ENCODE peak calls at places on chromosomes 16 and 17, in five cellular contexts. One of them, this sample, is unnamed.

GRCh38 chr17:56893503-56893902 is 20.3 kb downstream of the TRIM25 start:
- DNase-seq in lower lobe of right lung: no peak
- DNase-seq in kidney: no peak
- DNase-seq in IMR-90: no peak
- DNase-seq in psoas muscle: no peak
- DNase-seq in this sample: no peak

GRCh38 chr16:25110392-25110947 is 1.1 kb upstream of the LCMT1 start:
- DNase-seq in psoas muscle: no peak
- DNase-seq in kidney: no peak
- DNase-seq in lower lobe of right lung: no peak
- DNase-seq in IMR-90: no peak
- DNase-seq in this sample: no peak

GRCh38 chr16:86761117-86761971 is 183.0 kb downstream of the FOXL1 start:
- DNase-seq in psoas muscle: peak
- DNase-seq in lower lobe of right lung: no peak
- DNase-seq in kidney: no peak
- DNase-seq in IMR-90: peak
- DNase-seq in this sample: peak

GRCh38 chr17:67281053-67281452 is 36.1 kb upstream of the HELZ start:
- DNase-seq in kidney: peak
- DNase-seq in psoas muscle: no peak
- DNase-seq in IMR-90: no peak
- DNase-seq in lower lobe of right lung: no peak
- DNase-seq in this sample: no peak

GRCh38 chr16:66905633-66906539 is 12.8 kb downstream of the CDH16 start:
- DNase-seq in lower lobe of right lung: no peak
- DNase-seq in kidney: peak
- DNase-seq in IMR-90: no peak
- DNase-seq in psoas muscle: no peak
- DNase-seq in this sample: peak

GRCh38 chr17:46036491-46036890 is 37.4 kb downstream of the STH start:
- DNase-seq in IMR-90: no peak
- DNase-seq in kidney: no peak
- DNase-seq in psoas muscle: no peak
- DNase-seq in lower lobe of right lung: no peak
- DNase-seq in this sample: no peak

GRCh38 chr17:72976971-72977767 is 115.3 kb downstream of the SLC39A11 start:
- DNase-seq in IMR-90: peak
- DNase-seq in lower lobe of right lung: no peak
- DNase-seq in kidney: no peak
- DNase-seq in psoas muscle: peak
- DNase-seq in this sample: peak

GRCh38 chr16:22267764-22268163 is 29.4 kb upstream of the POLR3E start:
- DNase-seq in IMR-90: no peak
- DNase-seq in lower lobe of right lung: no peak
- DNase-seq in psoas muscle: peak
- DNase-seq in kidney: peak
- DNase-seq in this sample: no peak

GRCh38 chr16:48556913-48557351 is 53.0 kb downstream of the N4BP1 start:
- DNase-seq in IMR-90: peak
- DNase-seq in lower lobe of right lung: no peak
- DNase-seq in kidney: no peak
- DNase-seq in psoas muscle: no peak
- DNase-seq in this sample: peak

GRCh38 chr16:58339452-58339938 is 44.7 kb upstream of the PRSS54 start:
- DNase-seq in kidney: no peak
- DNase-seq in lower lobe of right lung: no peak
- DNase-seq in psoas muscle: no peak
- DNase-seq in IMR-90: no peak
- DNase-seq in this sample: peak

GRCh38 chr17:35749560-35750412 is 3.3 kb downstream of the GAS2L2 start:
- DNase-seq in lower lobe of right lung: no peak
- DNase-seq in kidney: no peak
- DNase-seq in IMR-90: peak
- DNase-seq in psoas muscle: no peak
- DNase-seq in this sample: peak

GRCh38 chr16:49637933-49638695 is 217.8 kb downstream of the ZNF423 start:
- DNase-seq in psoas muscle: peak
- DNase-seq in IMR-90: no peak
- DNase-seq in kidney: no peak
- DNase-seq in lower lobe of right lung: no peak
- DNase-seq in this sample: peak

GRCh38 chr17:72590382-72590781 is 469.6 kb downstream of the SOX9 start:
- DNase-seq in kidney: no peak
- DNase-seq in IMR-90: peak
- DNase-seq in lower lobe of right lung: no peak
- DNase-seq in psoas muscle: no peak
- DNase-seq in this sample: peak

GRCh38 chr17:64459284-64459747 is 10.4 kb downstream of the MILR1 start:
- DNase-seq in psoas muscle: no peak
- DNase-seq in IMR-90: peak
- DNase-seq in lower lobe of right lung: no peak
- DNase-seq in kidney: no peak
- DNase-seq in this sample: peak

GRCh38 chr16:81014672-81015071 is 7.7 kb downstream of the CENPN start:
- DNase-seq in kidney: no peak
- DNase-seq in IMR-90: no peak
- DNase-seq in psoas muscle: no peak
- DNase-seq in lower lobe of right lung: no peak
- DNase-seq in this sample: no peak

GRCh38 chr16:68782198-68783174 is 45.4 kb downstream of the CDH1 start:
- DNase-seq in kidney: no peak
- DNase-seq in psoas muscle: no peak
- DNase-seq in IMR-90: no peak
- DNase-seq in lower lobe of right lung: no peak
- DNase-seq in this sample: no peak

GRCh38 chr16:59733321-59733720 is 999.2 kb upstream of the GOT2 start:
- DNase-seq in psoas muscle: no peak
- DNase-seq in IMR-90: no peak
- DNase-seq in kidney: no peak
- DNase-seq in lower lobe of right lung: no peak
- DNase-seq in this sample: no peak

GRCh38 chr17:66952681-66953638 is 11.5 kb upstream of the CACNG4 start:
- DNase-seq in lower lobe of right lung: no peak
- DNase-seq in kidney: no peak
- DNase-seq in psoas muscle: no peak
- DNase-seq in IMR-90: no peak
- DNase-seq in this sample: no peak

GRCh38 chr16:70800798-70801480 is at the start of gene VAC14:
- DNase-seq in lower lobe of right lung: peak
- DNase-seq in IMR-90: peak
- DNase-seq in kidney: peak
- DNase-seq in psoas muscle: peak
- DNase-seq in this sample: peak

GRCh38 chr17:74442670-74443515 is 11.0 kb downstream of the GPRC5C start:
- DNase-seq in psoas muscle: peak
- DNase-seq in IMR-90: no peak
- DNase-seq in lower lobe of right lung: peak
- DNase-seq in kidney: peak
- DNase-seq in this sample: peak

GRCh38 chr16:54939537-54940278 is 9.0 kb downstream of the IRX5 start:
- DNase-seq in lower lobe of right lung: peak
- DNase-seq in IMR-90: no peak
- DNase-seq in kidney: peak
- DNase-seq in psoas muscle: no peak
- DNase-seq in this sample: no peak

GRCh38 chr16:1494129-1494640 is 1.0 kb downstream of the TELO2 start:
- DNase-seq in IMR-90: peak
- DNase-seq in lower lobe of right lung: peak
- DNase-seq in kidney: peak
- DNase-seq in psoas muscle: peak
- DNase-seq in this sample: peak

GRCh38 chr16:35862242-35862641 is 2402.8 kb downstream of the TP53TG3F start:
- DNase-seq in psoas muscle: no peak
- DNase-seq in lower lobe of right lung: no peak
- DNase-seq in kidney: no peak
- DNase-seq in IMR-90: no peak
- DNase-seq in this sample: no peak

GRCh38 chr16:81467072-81467471 is 22.5 kb downstream of the CMIP start:
- DNase-seq in IMR-90: no peak
- DNase-seq in lower lobe of right lung: no peak
- DNase-seq in psoas muscle: no peak
- DNase-seq in kidney: peak
- DNase-seq in this sample: no peak

GRCh38 chr16:59044616-59045015 is 310.5 kb upstream of the GOT2 start:
- DNase-seq in psoas muscle: no peak
- DNase-seq in kidney: no peak
- DNase-seq in lower lobe of right lung: no peak
- DNase-seq in IMR-90: no peak
- DNase-seq in this sample: no peak

GRCh38 chr16:4653981-4654380 is 29.4 kb downstream of the MGRN1 start:
- DNase-seq in IMR-90: no peak
- DNase-seq in kidney: no peak
- DNase-seq in lower lobe of right lung: peak
- DNase-seq in psoas muscle: no peak
- DNase-seq in this sample: peak

GRCh38 chr17:48759288-48759687 is 30.7 kb upstream of the HOXB13 start:
- DNase-seq in IMR-90: no peak
- DNase-seq in lower lobe of right lung: no peak
- DNase-seq in kidney: no peak
- DNase-seq in psoas muscle: no peak
- DNase-seq in this sample: peak

GRCh38 chr17:31393749-31394146 is 2.3 kb downstream of the RAB11FIP4 start:
- DNase-seq in kidney: no peak
- DNase-seq in psoas muscle: no peak
- DNase-seq in IMR-90: no peak
- DNase-seq in lower lobe of right lung: no peak
- DNase-seq in this sample: peak

GRCh38 chr17:76753061-76753961 is 15.4 kb downstream of the MFSD11 start:
- DNase-seq in kidney: no peak
- DNase-seq in IMR-90: no peak
- DNase-seq in lower lobe of right lung: no peak
- DNase-seq in psoas muscle: no peak
- DNase-seq in this sample: no peak

GRCh38 chr17:21043296-21044232 is 753 bp upstream of the USP22 start:
- DNase-seq in lower lobe of right lung: peak
- DNase-seq in psoas muscle: peak
- DNase-seq in kidney: peak
- DNase-seq in IMR-90: peak
- DNase-seq in this sample: no peak

GRCh38 chr17:70608193-70608592 is 438.9 kb downstream of the KCNJ2 start:
- DNase-seq in lower lobe of right lung: no peak
- DNase-seq in IMR-90: no peak
- DNase-seq in psoas muscle: no peak
- DNase-seq in kidney: no peak
- DNase-seq in this sample: no peak
- H3K27ac ChIP-seq in lower lobe of right lung: no peak
- H3K27ac ChIP-seq in IMR-90: no peak
- H3K27ac ChIP-seq in psoas muscle: no peak
- H3K27ac ChIP-seq in kidney: no peak
- H3K27ac ChIP-seq in this sample: no peak

GRCh38 chr17:17558431-17558830 is 33.1 kb downstream of the PEMT start:
- DNase-seq in psoas muscle: no peak
- DNase-seq in IMR-90: no peak
- DNase-seq in kidney: no peak
- DNase-seq in lower lobe of right lung: no peak
- DNase-seq in this sample: no peak

GRCh38 chr17:17560975-17561374 is 30.5 kb downstream of the PEMT start:
- DNase-seq in psoas muscle: no peak
- DNase-seq in IMR-90: no peak
- DNase-seq in lower lobe of right lung: no peak
- DNase-seq in kidney: no peak
- DNase-seq in this sample: peak

GRCh38 chr17:17561408-17562144 is 29.9 kb downstream of the PEMT start:
- DNase-seq in psoas muscle: peak
- DNase-seq in kidney: peak
- DNase-seq in lower lobe of right lung: peak
- DNase-seq in IMR-90: no peak
- DNase-seq in this sample: peak

GRCh38 chr17:17559164-17559563 is 32.3 kb downstream of the PEMT start:
- DNase-seq in lower lobe of right lung: no peak
- DNase-seq in psoas muscle: no peak
- DNase-seq in kidney: no peak
- DNase-seq in IMR-90: no peak
- DNase-seq in this sample: no peak

GRCh38 chr17:17560167-17560566 is 31.3 kb downstream of the PEMT start:
- DNase-seq in kidney: no peak
- DNase-seq in lower lobe of right lung: no peak
- DNase-seq in psoas muscle: peak
- DNase-seq in IMR-90: no peak
- DNase-seq in this sample: peak
- H3K27ac ChIP-seq in kidney: peak
- H3K27ac ChIP-seq in lower lobe of right lung: no peak
- H3K27ac ChIP-seq in psoas muscle: no peak
- H3K27ac ChIP-seq in IMR-90: no peak
- H3K27ac ChIP-seq in this sample: no peak

GRCh38 chr17:50511058-50511457 is 2.8 kb downstream of the MYCBPAP start:
- DNase-seq in IMR-90: peak
- DNase-seq in lower lobe of right lung: no peak
- DNase-seq in kidney: peak
- DNase-seq in psoas muscle: no peak
- DNase-seq in this sample: peak
- H3K27ac ChIP-seq in IMR-90: no peak
- H3K27ac ChIP-seq in lower lobe of right lung: no peak
- H3K27ac ChIP-seq in kidney: peak
- H3K27ac ChIP-seq in psoas muscle: no peak
- H3K27ac ChIP-seq in this sample: no peak

DNA sequence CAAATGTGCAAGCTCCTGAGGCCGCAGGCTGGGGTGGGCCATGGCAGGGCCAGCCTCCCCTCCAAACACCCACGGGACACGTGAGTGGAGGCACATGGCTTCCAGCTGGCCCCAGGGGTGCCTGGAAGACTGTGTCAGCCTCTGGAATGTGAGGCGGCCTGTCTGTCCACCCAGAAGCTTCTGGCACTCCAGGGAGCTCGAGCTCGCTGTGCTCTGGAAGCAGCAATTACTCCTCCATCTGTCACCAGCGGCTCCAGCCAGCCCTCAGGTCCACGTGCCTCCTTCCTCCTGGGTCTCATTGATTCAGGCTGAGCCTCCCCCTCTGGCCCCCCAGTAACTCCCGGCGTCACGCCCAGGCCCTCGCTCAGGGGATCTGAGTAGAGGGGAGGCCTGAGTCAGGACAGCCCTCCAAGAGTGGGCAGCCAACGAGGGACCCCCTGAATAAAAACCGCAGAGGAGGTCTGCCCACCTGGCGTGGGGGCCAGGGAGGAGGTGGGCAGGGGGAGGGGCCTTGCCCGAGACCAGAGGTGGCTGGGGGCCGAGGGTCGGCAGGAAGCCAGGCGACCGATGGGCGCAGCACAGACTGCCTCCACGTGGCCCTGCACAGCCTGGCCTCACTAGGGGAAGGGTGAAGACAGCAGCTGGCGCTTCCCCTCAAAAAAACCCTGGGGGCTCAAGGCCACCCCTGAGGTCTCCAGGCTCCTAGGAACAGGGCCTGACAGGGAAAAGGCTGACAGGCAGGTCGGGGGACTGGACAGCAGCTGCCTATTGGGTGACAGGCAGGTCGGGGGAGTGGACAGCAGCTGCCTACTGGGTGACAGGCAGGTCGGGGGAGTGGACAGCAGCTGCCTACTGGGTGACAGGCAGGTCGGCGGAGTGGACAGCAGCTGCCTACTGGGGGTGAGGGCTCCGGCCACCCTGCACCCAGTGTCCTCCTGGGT is 11.9 kb downstream of the PIEZO1 start:
- DNase-seq in IMR-90: peak
- DNase-seq in psoas muscle: peak
- DNase-seq in kidney: peak
- DNase-seq in lower lobe of right lung: peak
- DNase-seq in this sample: peak
- H3K27ac ChIP-seq in IMR-90: peak
- H3K27ac ChIP-seq in psoas muscle: no peak
- H3K27ac ChIP-seq in kidney: peak
- H3K27ac ChIP-seq in lower lobe of right lung: peak
- H3K27ac ChIP-seq in this sample: peak

This sample was measured in osteoblast.